ENCODE peak calls at places on chromosomes 1 and 21, in four cellular contexts. P is stimulated activated CD8-positive, alpha-beta memory T cell treated with anti-CD3 and anti-CD28 coated beads, Interleukin-2, amount 100 ng/mL, for 1 hour; A is germinal center; M is heart left ventricle. S is an unnamed sample.
A peak's percentile ranks its signal among the peaks of the same experiment; 100 is the strongest.

GRCh38 chr21:17673261-17674020 is 60.7 kb upstream of the BTG3 start:
- DNase-seq in P (no peak), A (no peak), M (no peak), S (peak; percentile 58)

GRCh38 chr1:209823143-209824041 is 4.4 kb upstream of the UTP25 start:
- DNase-seq in A (peak; percentile 50), P (no peak), M (no peak), S (no peak)

GRCh38 chr1:59718064-59718988 is 96.4 kb upstream of the HOOK1 start:
- DNase-seq in A (no peak), P (no peak), M (no peak), S (no peak)

GRCh38 chr1:15153842-15154479 is 414 bp downstream of the TMEM51 start:
- DNase-seq in M (peak; percentile 56), A (peak; percentile 19), P (no peak), S (peak; percentile 57)

GRCh38 chr1:80656011-80656627 is 1144.6 kb upstream of the ADGRL2 start:
- DNase-seq in A (no peak), M (no peak), P (no peak), S (no peak)

GRCh38 chr1:152517237-152517811 is 3.0 kb downstream of the CRCT1 start:
- DNase-seq in A (no peak), P (no peak), M (no peak), S (no peak)

GRCh38 chr21:26445440-26445839 is 127.6 kb downstream of the CYYR1 start:
- DNase-seq in A (no peak), M (no peak), P (no peak), S (no peak)

GRCh38 chr1:196180847-196181593 is 427.2 kb downstream of the KCNT2 start:
- DNase-seq in P (no peak), M (no peak), A (no peak), S (no peak)

GRCh38 chr1:63442141-63442475 is 74.7 kb downstream of the ALG6 start:
- DNase-seq in P (no peak), A (no peak), M (no peak), S (no peak)

GRCh38 chr1:197106869-197107268 is 39.6 kb downstream of the ASPM start:
- DNase-seq in M (no peak), A (no peak), P (no peak), S (no peak)

GRCh38 chr1:173100476-173101107 is 49.9 kb upstream of the TNFSF18 start:
- DNase-seq in A (no peak), M (no peak), P (no peak), S (no peak)

GRCh38 chr1:240031414-240031813 is 60.3 kb upstream of the FMN2 start:
- DNase-seq in M (no peak), P (no peak), A (no peak), S (no peak)

GRCh38 chr1:162976628-162977027 is 92.5 kb upstream of the RGS4 start:
- DNase-seq in M (no peak), P (no peak), A (no peak), S (no peak)

GRCh38 chr1:227449051-227449450 is 114.3 kb upstream of the ZNF678 start:
- DNase-seq in M (no peak), P (no peak), A (peak; percentile 25), S (peak; percentile 47)

GRCh38 chr1:69533343-69533742 is 34.4 kb upstream of the LRRC7 start:
- DNase-seq in P (no peak), M (no peak), A (no peak), S (no peak)

GRCh38 chr21:35779690-35780570 is 280.4 kb downstream of the SETD4 start:
- DNase-seq in M (peak; percentile 18), A (no peak), P (no peak), S (peak; percentile 58)

S was measured in testis.